ENCODE peak calls at places on chromosomes 4 and X, in six cellular contexts. L is GM12878, K is HCT116, R is IMR-90, O is K562, I is HepG2. B is an unnamed sample.

GRCh38 chrX:50905334-50905733 is 5.2 kb upstream of the BMP15 start:
- DNase-seq in L (no peak), K (no peak), R (no peak), O (peak; percentile 7), I (peak; percentile 4), B (no peak)

GRCh38 chr4:13024147-13025105 is 459.7 kb downstream of the RAB28 start:
- DNase-seq in L (no peak), K (no peak), R (no peak), O (no peak), I (no peak), B (no peak)

GRCh38 chr4:169404959-169405358 is 134.2 kb upstream of the SH3RF1 start:
- DNase-seq in L (no peak), K (no peak), R (peak; percentile 26), O (no peak), I (no peak), B (peak; percentile 87)

GRCh38 chrX:153935326-153935851 is 552 bp upstream of the NAA10 start:
- DNase-seq in L (no peak), K (no peak), R (no peak), O (peak; percentile 28), I (no peak), B (no peak)

GRCh38 chr4:98506462-98507132 is 151.8 kb downstream of the TSPAN5 start:
- DNase-seq in L (no peak), K (no peak), R (no peak), O (peak; percentile 42), I (no peak), B (peak; percentile 23)

GRCh38 chr4:143016171-143016570 is 168.5 kb upstream of the USP38 start:
- DNase-seq in L (no peak), K (no peak), R (no peak), O (no peak), I (no peak), B (no peak)

GRCh38 chrX:42290608-42291007 is 367.3 kb upstream of the CASK start:
- DNase-seq in L (no peak), K (peak; percentile 6), R (peak; percentile 0), O (no peak), I (peak; percentile 1), B (peak; percentile 1)

GRCh38 chr4:43402393-43402792 is 509.9 kb downstream of the GRXCR1 start:
- DNase-seq in L (no peak), K (no peak), R (no peak), O (no peak), I (no peak), B (no peak)

GRCh38 chr4:155967098-155967497 is 13.4 kb upstream of the CTSO start:
- DNase-seq in L (no peak), K (no peak), R (peak; percentile 69), O (no peak), I (no peak), B (no peak)

GRCh38 chr4:138035781-138036258 is 206.3 kb downstream of the SLC7A11 start:
- DNase-seq in L (peak; percentile 69), K (peak; percentile 53), R (peak; percentile 81), O (peak; percentile 62), I (peak; percentile 52), B (peak; percentile 80)

GRCh38 chrX:46588263-46588662 is 14.7 kb downstream of the CHST7 start:
- DNase-seq in L (no peak), K (no peak), R (peak; percentile 68), O (no peak), I (no peak), B (peak; percentile 79)

GRCh38 chr4:173025131-173025530 is 143.5 kb upstream of the GALNT7 start:
- DNase-seq in L (peak; percentile 16), K (peak; percentile 76), R (peak; percentile 77), O (peak; percentile 56), I (peak; percentile 38), B (peak; percentile 38)

GRCh38 chr4:22897520-22898108 is 204.9 kb downstream of the GBA3 start:
- DNase-seq in L (no peak), K (peak; percentile 3), R (peak; percentile 5), O (peak; percentile 26), I (peak; percentile 16), B (peak; percentile 2)

GRCh38 chrX:99397879-99398278 is 1012.2 kb downstream of the PCDH19 start:
- DNase-seq in L (no peak), K (no peak), R (no peak), O (no peak), I (no peak), B (no peak)

GRCh38 chr4:122747068-122747467 is 14.6 kb downstream of the BBS12 start:
- DNase-seq in L (no peak), K (no peak), R (no peak), O (no peak), I (no peak), B (no peak)

GRCh38 chr4:167713756-167714155 is 378.6 kb upstream of the ANXA10 start:
- DNase-seq in L (no peak), K (no peak), R (no peak), O (no peak), I (no peak), B (no peak)

GRCh38 chr4:101954351-101954750 is 163.8 kb downstream of the BANK1 start:
- DNase-seq in L (no peak), K (no peak), R (no peak), O (no peak), I (no peak), B (peak; percentile 5)

GRCh38 chr4:8276358-8277240 is 7.0 kb downstream of the HTRA3 start:
- DNase-seq in L (no peak), K (no peak), R (peak; percentile 16), O (no peak), I (no peak), B (peak; percentile 14)

GRCh38 chrX:41029332-41029731 is 55.9 kb upstream of the USP9X start:
- DNase-seq in L (no peak), K (no peak), R (peak; percentile 19), O (no peak), I (peak; percentile 27), B (no peak)

GRCh38 chrX:17375631-17376380 is 806 bp downstream of the NHS start:
- DNase-seq in L (no peak), K (no peak), R (peak; percentile 22), O (no peak), I (no peak), B (peak; percentile 15)

GRCh38 chr4:5658992-5659391 is 49.4 kb downstream of the EVC2 start:
- DNase-seq in L (no peak), K (no peak), R (no peak), O (no peak), I (no peak), B (no peak)

GRCh38 chrX:5051831-5052491 is 1176.7 kb downstream of the NLGN4X start:
- DNase-seq in L (no peak), K (no peak), R (no peak), O (no peak), I (no peak), B (no peak)

GRCh38 chr4:8773124-8773931 is 98.3 kb downstream of the HMX1 start:
- DNase-seq in L (no peak), K (no peak), R (no peak), O (no peak), I (no peak), B (no peak)

DNA sequence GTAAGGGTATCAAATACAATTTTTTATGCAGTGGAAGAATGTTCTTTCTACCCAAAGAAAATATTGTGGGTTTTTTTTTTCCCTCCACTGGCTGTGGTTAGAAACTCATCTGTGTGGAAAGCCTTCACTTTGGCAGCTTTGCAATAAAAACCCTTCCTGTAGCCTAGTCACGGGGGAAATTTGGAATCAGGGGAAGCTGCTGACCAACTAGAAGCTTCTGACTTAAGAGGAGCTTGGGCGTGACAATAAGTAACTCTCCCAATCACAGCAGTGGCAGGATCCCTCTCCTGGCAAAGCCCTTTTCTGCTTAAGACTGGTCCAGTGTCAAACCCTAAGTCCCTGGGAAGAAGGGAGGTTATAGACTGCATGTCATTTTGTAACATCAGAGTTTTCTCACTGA is 87.9 kb downstream of the LRRC66 start:
- DNase-seq in L (no peak), K (no peak), R (no peak), O (no peak), I (no peak), B (no peak)
- H2AFZ ChIP-seq in L (no peak overlapping the region), K (no peak overlapping the region), R (no peak overlapping the region), O (no peak overlapping the region), I (no peak overlapping the region), B (no peak overlapping the region)

GRCh38 chr4:2755821-2756690 is at the start of gene TNIP2:
- DNase-seq in L (no peak), K (no peak), R (peak; percentile 73), O (peak; percentile 98), I (peak; percentile 64), B (peak; percentile 75)
- TF ChIP-seq POLR2A in L (peak; percentile 86), K (no peak), R (peak; percentile 34), O (peak; percentile 71), I (peak; percentile 75), B (peak; percentile 87)

DNA sequence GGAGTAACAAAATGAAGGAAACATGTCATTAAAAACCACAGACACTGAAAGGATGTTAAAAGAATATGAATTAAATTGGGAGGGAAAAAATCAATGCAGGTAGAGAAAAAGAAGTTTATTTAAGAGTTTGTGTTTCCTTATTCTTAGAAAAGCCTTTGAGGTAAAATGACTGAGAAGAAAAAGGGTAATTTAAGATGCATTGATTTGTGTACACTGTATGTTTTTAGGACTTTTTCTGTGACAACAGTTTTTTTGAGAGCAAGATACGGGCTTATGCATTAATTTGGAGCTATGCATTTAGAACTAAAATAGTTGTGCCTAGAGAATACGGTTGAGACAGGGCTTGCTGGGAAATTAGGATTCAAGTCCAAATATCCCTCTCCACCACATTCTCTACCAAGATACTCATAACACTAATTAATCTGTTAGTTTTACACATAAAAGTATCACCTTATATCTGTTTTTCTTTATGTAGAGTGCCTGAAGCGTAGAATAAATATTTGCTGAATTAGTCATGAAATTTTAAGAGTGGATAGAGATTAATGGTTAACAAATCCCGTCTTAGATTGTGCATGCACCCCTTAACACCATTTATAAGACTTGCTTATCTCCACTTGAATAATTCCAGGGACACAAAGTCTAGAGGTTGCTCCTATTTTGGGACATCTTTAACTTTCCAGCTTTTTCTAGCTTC is 232.5 kb downstream of the PCDH7 start:
- DNase-seq in L (no peak), K (peak; percentile 76), R (no peak), O (no peak), I (no peak), B (no peak)
- H2AFZ ChIP-seq in L (no peak overlapping the region), K (no peak overlapping the region), R (no peak overlapping the region), O (no peak overlapping the region), I (no peak overlapping the region), B (no peak overlapping the region)

DNA sequence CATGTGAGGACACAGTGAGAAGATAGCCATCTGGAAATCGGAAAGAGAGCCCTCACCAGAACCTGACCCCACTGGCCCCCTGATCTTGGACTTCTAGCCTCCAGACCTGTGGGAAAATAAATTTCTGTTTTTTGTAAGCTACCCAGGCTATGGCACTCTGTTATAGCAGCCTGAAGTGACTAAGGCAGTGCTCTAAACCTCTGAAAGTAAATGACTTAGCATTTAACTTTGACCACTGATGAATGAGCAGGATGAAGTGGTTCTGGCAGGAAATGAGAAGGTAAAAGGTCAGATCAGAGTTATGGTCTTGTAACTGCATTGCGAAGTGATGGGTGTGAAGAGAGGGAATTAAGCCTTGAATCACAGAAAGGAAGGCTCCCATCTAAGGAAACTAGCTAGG is 17.0 kb downstream of the GPAT3 start:
- DNase-seq in L (no peak), K (no peak), R (peak; percentile 67), O (peak; percentile 41), I (no peak), B (peak; percentile 44)
- TF ChIP-seq POLR2A in L (no peak), K (no peak), R (no peak), O (no peak), I (no peak), B (no peak)

GRCh38 chr4:141458501-141458900 is 177.9 kb upstream of the IL15 start:
- DNase-seq in L (no peak), K (no peak), R (peak; percentile 27), O (no peak), I (no peak), B (peak; percentile 8)
- H2AFZ ChIP-seq in L (no peak overlapping the region), K (no peak overlapping the region), R (no peak overlapping the region), O (no peak overlapping the region), I (no peak overlapping the region), B (peak overlapping the region; percentile 26)

GRCh38 chrX:134896194-134896593 is 94.6 kb upstream of the SMIM10 start:
- DNase-seq in L (no peak), K (no peak), R (no peak), O (no peak), I (no peak), B (no peak)
- TF ChIP-seq POLR2A in L (no peak), K (no peak), R (no peak), O (no peak), I (no peak), B (no peak)

B was measured in endothelial cell of umbilical vein.